ENCODE peak calls at places on chromosome 4, in five cellular contexts. A is A549, E is WTC11, I is HepG2, Z is K562. B is an unnamed sample.

GRCh38 chr4:53653484-53654053 is 62.3 kb upstream of the LNX1 start:
- DNase-seq in Z (no peak), A (peak; percentile 5), E (no peak), I (no peak), B (peak; percentile 74)

GRCh38 chr4:1730532-1731135 is 9.3 kb downstream of the TACC3 start:
- DNase-seq in E (no peak), A (no peak), Z (no peak), I (no peak), B (no peak)

GRCh38 chr4:123446791-123447474 is 50.3 kb downstream of the SPRY1 start:
- DNase-seq in Z (no peak), A (no peak), I (peak; percentile 71), E (no peak), B (no peak)

GRCh38 chr4:47145630-47146029 is 114.3 kb downstream of the GABRB1 start:
- DNase-seq in Z (no peak), I (peak; percentile 1), E (no peak), A (no peak), B (peak; percentile 41)

GRCh38 chr4:121939690-121940089 is 12.2 kb downstream of the TRPC3 start:
- DNase-seq in Z (no peak), E (no peak), I (no peak), A (no peak), B (no peak)

GRCh38 chr4:76822294-76822693 is 75.7 kb downstream of the SOWAHB start:
- DNase-seq in I (no peak), A (no peak), E (no peak), Z (no peak), B (no peak)

GRCh38 chr4:40214661-40215418 is 18.0 kb downstream of the RHOH start:
- DNase-seq in A (no peak), Z (no peak), E (no peak), I (no peak), B (no peak)

GRCh38 chr4:174699654-174700053 is 129.4 kb downstream of the GLRA3 start:
- DNase-seq in I (no peak), E (no peak), A (no peak), Z (no peak), B (no peak)

GRCh38 chr4:126375462-126376054 is 1060.8 kb downstream of the FAT4 start:
- DNase-seq in A (no peak), E (no peak), Z (no peak), I (no peak), B (no peak)

GRCh38 chr4:2068566-2068965 is 9.4 kb downstream of the NAT8L start:
- DNase-seq in E (peak; percentile 6), Z (no peak), A (no peak), I (no peak), B (no peak)

GRCh38 chr4:55706526-55706925 is 70.4 kb upstream of the NMU start:
- DNase-seq in Z (no peak), E (no peak), A (no peak), I (no peak), B (no peak)

GRCh38 chr4:5206391-5206790 is 155.1 kb downstream of the STK32B start:
- DNase-seq in E (no peak), A (peak; percentile 9), Z (no peak), I (no peak), B (no peak)

GRCh38 chr4:121034010-121034409 is 38.3 kb downstream of the NDNF start:
- DNase-seq in I (no peak), A (no peak), Z (no peak), E (no peak), B (no peak)

GRCh38 chr4:183349673-183350072 is 27.4 kb upstream of the CLDN24 start:
- DNase-seq in Z (no peak), A (no peak), E (no peak), I (no peak), B (no peak)

GRCh38 chr4:138090145-138090917 is 151.8 kb downstream of the SLC7A11 start:
- DNase-seq in A (peak; percentile 68), E (peak; percentile 46), I (peak; percentile 64), Z (peak; percentile 67), B (peak; percentile 17)

GRCh38 chr4:37073226-37073840 is 171.2 kb upstream of the NWD2 start:
- DNase-seq in E (no peak), A (peak; percentile 10), Z (peak; percentile 44), I (no peak), B (peak; percentile 8)

GRCh38 chr4:43234626-43235025 is 342.1 kb downstream of the GRXCR1 start:
- DNase-seq in I (no peak), E (no peak), Z (no peak), A (no peak), B (no peak)

GRCh38 chr4:74320559-74321118 is 12.4 kb downstream of the EPGN start:
- DNase-seq in Z (peak; percentile 26), I (peak; percentile 58), E (peak; percentile 52), A (peak; percentile 78), B (peak; percentile 9)

GRCh38 chr4:6200011-6200921 is at the start of gene JAKMIP1:
- DNase-seq in A (peak; percentile 57), E (peak; percentile 93), I (peak; percentile 25), Z (peak; percentile 100), B (no peak)

GRCh38 chr4:105623099-105623498 is 70.7 kb downstream of the ARHGEF38 start:
- DNase-seq in I (no peak), E (no peak), A (no peak), Z (no peak), B (no peak)

GRCh38 chr4:174198396-174199179 is 84.9 kb downstream of the FBXO8 start:
- DNase-seq in Z (no peak), A (peak; percentile 13), I (no peak), E (no peak), B (no peak)

GRCh38 chr4:93764647-93765246 is 63.8 kb upstream of the ATOH1 start:
- DNase-seq in A (peak; percentile 40), E (no peak), I (peak; percentile 18), Z (peak; percentile 26), B (no peak)

GRCh38 chr4:76620723-76621463 is 185.9 kb downstream of the SHROOM3 start:
- DNase-seq in A (no peak), Z (no peak), E (no peak), I (no peak), B (no peak)

GRCh38 chr4:122285285-122285684 is 93.5 kb upstream of the ADAD1 start:
- DNase-seq in A (peak; percentile 10), E (no peak), Z (peak; percentile 33), I (no peak), B (no peak)

GRCh38 chr4:89222171-89222570 is 85.4 kb downstream of the GPRIN3 start:
- DNase-seq in I (no peak), Z (no peak), E (no peak), A (no peak), B (peak; percentile 28)
- TF ChIP-seq ESRRA in I (no peak), Z (no peak), E (no peak), A (no peak), B (no peak)

GRCh38 chr4:173046818-173047217 is 121.8 kb upstream of the GALNT7 start:
- DNase-seq in A (no peak), I (no peak), E (no peak), Z (no peak), B (no peak)
- TF ChIP-seq ESRRA in A (no peak), I (no peak), E (no peak), Z (no peak), B (no peak)

GRCh38 chr4:169492436-169493163 is 119.8 kb downstream of the NEK1 start:
- DNase-seq in E (peak; percentile 27), Z (peak; percentile 42), A (peak; percentile 32), I (peak; percentile 39), B (peak; percentile 13)
- TF ChIP-seq ESRRA in E (no peak), Z (no peak), A (no peak), I (no peak), B (no peak)

GRCh38 chr4:28482580-28482979 is 1621.9 kb downstream of the STIM2 start:
- DNase-seq in E (no peak), I (no peak), Z (no peak), A (no peak), B (no peak)

GRCh38 chr4:28481565-28481964 is 1620.9 kb downstream of the STIM2 start:
- DNase-seq in A (no peak), Z (no peak), I (no peak), E (no peak), B (no peak)

GRCh38 chr4:28479666-28480065 is 1619.0 kb downstream of the STIM2 start:
- DNase-seq in E (no peak), I (no peak), Z (no peak), A (no peak), B (no peak)
- TF ChIP-seq ESRRA in E (no peak), I (no peak), Z (no peak), A (no peak), B (no peak)

GRCh38 chr4:184693056-184693455 is 40.8 kb downstream of the CENPU start:
- DNase-seq in A (no peak), E (no peak), I (no peak), Z (no peak), B (no peak)

GRCh38 chr4:184694412-184694956 is 39.4 kb downstream of the CENPU start:
- DNase-seq in E (no peak), I (no peak), Z (no peak), A (no peak), B (no peak)

GRCh38 chr4:184699941-184700340 is 34.0 kb downstream of the CENPU start:
- DNase-seq in I (no peak), A (no peak), E (no peak), Z (no peak), B (no peak)

GRCh38 chr4:184697956-184698355 is 35.9 kb downstream of the CENPU start:
- DNase-seq in E (no peak), I (no peak), Z (no peak), A (no peak), B (no peak)

GRCh38 chr4:184695178-184695896 is 38.6 kb downstream of the CENPU start:
- DNase-seq in I (no peak), A (no peak), E (no peak), Z (no peak), B (no peak)
- TF ChIP-seq ESRRA in I (no peak), A (no peak), E (no peak), Z (no peak), B (no peak)

DNA sequence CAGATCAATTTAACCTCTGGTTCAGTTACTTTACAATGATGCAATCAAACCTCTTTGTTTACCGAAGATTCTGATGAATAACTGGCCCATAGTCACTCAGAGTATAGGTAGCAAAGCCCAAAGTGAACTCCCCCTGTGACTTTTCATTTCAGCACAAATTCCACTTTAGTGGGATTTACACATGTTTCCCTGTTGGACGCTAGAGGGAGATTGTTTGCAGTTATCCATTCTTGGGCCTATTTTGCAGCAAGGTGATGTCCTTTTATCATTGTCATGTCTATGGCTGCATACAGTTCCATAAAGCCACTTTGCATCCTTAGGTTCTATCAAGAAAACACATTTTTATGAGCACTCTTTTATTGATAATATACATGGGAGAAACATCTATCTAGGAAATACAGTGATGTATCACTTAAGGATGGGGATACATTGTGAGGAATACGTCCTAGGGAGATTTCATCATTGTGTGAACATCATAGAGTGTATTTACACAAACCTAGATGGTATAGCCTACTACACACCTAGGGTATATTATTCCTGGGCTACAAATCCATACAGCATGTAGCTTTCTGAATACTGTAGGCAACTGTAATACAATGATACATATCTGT is 14.5 kb upstream of the DKK2 start:
- DNase-seq in Z (no peak), E (no peak), A (peak; percentile 9), I (peak; percentile 13), B (no peak)
- TF ChIP-seq ESRRA in Z (no peak), E (no peak), A (no peak), I (no peak), B (no peak)

B was measured in GM12878.